ENCODE peak calls at places on chromosomes 6 and 20, in six cellular contexts. C, O, Q, T, G and E are unnamed samples.

GRCh38 chr20:50868509-50869495 is 62.4 kb downstream of the ADNP start:
- DNase-seq in C (no peak), O (peak; percentile 19), Q (no peak), T (peak; percentile 18), G (peak; percentile 85), E (no peak)

GRCh38 chr6:142984386-142984785 is 39.4 kb upstream of the HIVEP2 start:
- DNase-seq in C (no peak), O (no peak), Q (no peak), T (no peak), G (no peak), E (no peak)

GRCh38 chr6:7276199-7276524 is 36.8 kb downstream of the SSR1 start:
- DNase-seq in C (no peak), O (no peak), Q (no peak), T (no peak), G (no peak), E (no peak)

GRCh38 chr6:106002005-106002404 is 84.1 kb upstream of the PRDM1 start:
- DNase-seq in C (no peak), O (no peak), Q (no peak), T (no peak), G (no peak), E (no peak)

GRCh38 chr20:5586720-5587119 is 163.5 kb upstream of the SHLD1 start:
- DNase-seq in C (no peak), O (no peak), Q (no peak), T (no peak), G (no peak), E (no peak)

GRCh38 chr6:151387581-151387980 is 3.8 kb downstream of the ZBTB2 start:
- DNase-seq in C (no peak), O (peak; percentile 87), Q (no peak), T (no peak), G (no peak), E (no peak)

GRCh38 chr6:159935633-159936032 is 33.2 kb upstream of the IGF2R start:
- DNase-seq in C (no peak), O (peak; percentile 85), Q (no peak), T (no peak), G (no peak), E (no peak)

GRCh38 chr6:152948150-152948768 is 34.6 kb downstream of the FBXO5 start:
- DNase-seq in C (no peak), O (no peak), Q (no peak), T (peak; percentile 43), G (peak; percentile 34), E (no peak)

GRCh38 chr6:19472850-19473249 is 364.3 kb upstream of the ID4 start:
- DNase-seq in C (no peak), O (no peak), Q (no peak), T (no peak), G (peak; percentile 17), E (no peak)

GRCh38 chr6:17354700-17355403 is 38.5 kb upstream of the CAP2 start:
- DNase-seq in C (no peak), O (peak; percentile 78), Q (no peak), T (peak; percentile 81), G (peak; percentile 77), E (no peak)

GRCh38 chr6:135126034-135126433 is 55.1 kb upstream of the MYB start:
- DNase-seq in C (no peak), O (no peak), Q (no peak), T (no peak), G (no peak), E (no peak)

GRCh38 chr6:17703256-17703694 is 3.5 kb downstream of the NUP153 start:
- DNase-seq in C (no peak), O (peak; percentile 80), Q (peak; percentile 33), T (peak; percentile 39), G (peak; percentile 23), E (peak; percentile 48)

GRCh38 chr20:50320910-50321796 is 130.5 kb downstream of the CEBPB start:
- DNase-seq in C (peak; percentile 87), O (peak; percentile 98), Q (peak; percentile 96), T (peak; percentile 89), G (peak; percentile 73), E (peak; percentile 83)

GRCh38 chr20:8627386-8628030 is 441.4 kb upstream of the PLCB4 start:
- DNase-seq in C (no peak), O (no peak), Q (no peak), T (no peak), G (no peak), E (no peak)

GRCh38 chr6:6657085-6657819 is 68.7 kb downstream of the LY86 start:
- DNase-seq in C (no peak), O (no peak), Q (no peak), T (no peak), G (peak; percentile 37), E (no peak)

GRCh38 chr6:146770965-146771735 is 172.4 kb downstream of the ADGB start:
- DNase-seq in C (no peak), O (no peak), Q (no peak), T (no peak), G (no peak), E (no peak)

GRCh38 chr6:131059486-131059885 is 3.6 kb downstream of the EPB41L2 start:
- DNase-seq in C (no peak), O (peak; percentile 72), Q (no peak), T (peak; percentile 75), G (no peak), E (peak; percentile 73)

GRCh38 chr6:148203970-148204369 is 138.7 kb upstream of the SASH1 start:
- DNase-seq in C (no peak), O (peak; percentile 80), Q (no peak), T (no peak), G (no peak), E (peak; percentile 48)

GRCh38 chr6:97176468-97176867 is 106.5 kb downstream of the MMS22L start:
- DNase-seq in C (no peak), O (peak; percentile 19), Q (no peak), T (no peak), G (no peak), E (no peak)

GRCh38 chr6:95094751-95095150 is 482.6 kb upstream of the MANEA start:
- DNase-seq in C (no peak), O (no peak), Q (no peak), T (peak; percentile 24), G (no peak), E (no peak)

GRCh38 chr6:108707328-108707976 is 140.8 kb upstream of the ARMC2 start:
- DNase-seq in C (no peak), O (no peak), Q (no peak), T (no peak), G (peak; percentile 24), E (no peak)

GRCh38 chr6:69343856-69344255 is 453.0 kb downstream of the LMBRD1 start:
- DNase-seq in C (no peak), O (no peak), Q (no peak), T (no peak), G (no peak), E (no peak)

GRCh38 chr6:33116417-33116816 is 40.6 kb downstream of the HLA-DPB1 start:
- DNase-seq in C (no peak), O (no peak), Q (no peak), T (no peak), G (no peak), E (no peak)

GRCh38 chr6:33116881-33117711 is 41.3 kb downstream of the HLA-DPB1 start:
- DNase-seq in C (peak; percentile 57), O (no peak), Q (no peak), T (no peak), G (no peak), E (no peak)

GRCh38 chr6:33114428-33114827 is 38.6 kb downstream of the HLA-DPB1 start:
- DNase-seq in C (no peak), O (no peak), Q (no peak), T (no peak), G (no peak), E (no peak)

GRCh38 chr6:33117826-33118277 is 42.1 kb downstream of the HLA-DPB1 start:
- DNase-seq in C (no peak), O (no peak), Q (no peak), T (no peak), G (no peak), E (no peak)

GRCh38 chr6:33118525-33119123 is 42.8 kb downstream of the HLA-DPB1 start:
- DNase-seq in C (no peak), O (no peak), Q (no peak), T (peak; percentile 46), G (peak; percentile 59), E (no peak)
- H3K27ac ChIP-seq in C (no peak overlapping the region), O (no peak overlapping the region), Q (no peak overlapping the region), T (no peak overlapping the region), G (no peak overlapping the region), E (no peak overlapping the region)

DNA sequence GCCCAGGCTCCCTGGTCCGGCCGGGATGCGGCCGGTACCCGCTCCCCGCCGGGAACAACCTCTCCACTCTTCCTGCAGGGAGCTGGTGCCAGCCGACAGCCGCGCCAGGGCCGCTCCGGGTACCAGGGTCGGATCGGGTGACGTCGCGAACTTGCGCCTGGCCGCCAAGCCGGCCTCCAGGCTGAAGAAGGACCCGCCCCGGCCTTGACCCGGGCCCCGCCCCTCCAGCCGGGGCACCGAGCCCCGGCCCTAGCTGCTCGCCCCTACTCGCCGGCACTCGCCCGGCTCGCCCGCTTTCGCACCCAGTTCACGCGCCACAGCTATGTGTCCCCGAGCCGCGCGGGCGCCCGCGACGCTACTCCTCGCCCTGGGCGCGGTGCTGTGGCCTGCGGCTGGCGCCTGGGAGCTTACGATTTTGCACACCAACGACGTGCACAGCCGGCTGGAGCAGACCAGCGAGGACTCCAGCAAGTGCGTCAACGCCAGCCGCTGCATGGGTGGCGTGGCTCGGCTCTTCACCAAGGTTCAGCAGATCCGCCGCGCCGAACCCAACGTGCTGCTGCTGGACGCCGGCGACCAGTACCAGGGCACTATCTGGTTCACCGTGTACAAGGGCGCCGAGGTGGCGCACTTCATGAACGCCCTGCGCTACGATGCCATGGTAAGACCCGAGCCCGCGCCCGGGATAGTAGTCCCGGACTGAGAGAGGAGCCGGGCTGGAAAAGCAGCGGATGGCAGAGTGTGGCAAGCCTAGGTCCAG is at the start of gene NT5E:
- DNase-seq in C (peak; percentile 78), O (peak; percentile 87), Q (peak; percentile 82), T (peak; percentile 77), G (peak; percentile 69), E (peak; percentile 82)
- H3K4me1 ChIP-seq in C (no peaks in the 10 kb centered on the region), O (peaks cover 52% of the 10 kb centered on the region), Q (peaks cover 9% of the 10 kb centered on the region), T (peaks cover 36% of the 10 kb centered on the region), G (peaks cover 14% of the 10 kb centered on the region), E (peaks cover 43% of the 10 kb centered on the region)

GRCh38 chr6:127022297-127022696 is 96.2 kb upstream of the RSPO3 start:
- DNase-seq in C (no peak), O (no peak), Q (no peak), T (no peak), G (peak; percentile 13), E (no peak)
- H3K4me3 ChIP-seq in C (no peak overlapping the region), O (no peak overlapping the region), Q (no peak overlapping the region), T (no peak overlapping the region), G (no peak overlapping the region), E (no peak overlapping the region)

DNA sequence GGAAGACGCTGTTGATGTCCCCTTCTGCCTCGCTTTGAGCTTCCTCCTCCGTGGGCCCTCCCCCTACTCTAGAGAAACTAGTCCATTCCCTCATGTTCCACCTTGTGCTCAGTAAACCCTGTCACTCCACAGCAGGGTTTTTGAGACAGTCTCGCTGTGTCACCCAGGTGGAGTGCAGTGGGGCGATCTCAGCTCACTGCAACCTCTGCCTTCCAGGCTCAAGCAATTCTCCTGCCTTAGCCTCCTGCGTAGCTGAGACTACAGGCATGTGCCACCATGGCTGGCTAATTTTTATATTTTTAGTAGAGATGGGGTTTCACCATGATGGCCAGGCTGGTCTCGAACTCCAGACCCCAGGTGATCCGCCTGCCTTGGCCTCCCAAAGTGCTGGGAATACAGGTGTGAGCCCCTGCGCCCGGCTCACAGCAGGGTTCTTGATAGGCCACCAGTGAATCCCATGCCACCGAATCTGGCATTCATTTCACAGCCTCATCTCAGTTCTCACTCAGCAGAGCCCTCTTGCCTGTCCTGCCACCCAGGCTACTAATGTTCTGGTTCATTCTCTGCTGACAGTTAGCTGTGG is 36.0 kb downstream of the PANK2 start:
- DNase-seq in C (no peak), O (no peak), Q (no peak), T (no peak), G (no peak), E (no peak)
- H3K27ac ChIP-seq in C (no peak overlapping the region), O (no peak overlapping the region), Q (no peak overlapping the region), T (no peak overlapping the region), G (no peak overlapping the region), E (no peak overlapping the region)

GRCh38 chr20:41030536-41031242 is 2.1 kb downstream of the TOP1 start:
- DNase-seq in C (no peak), O (peak; percentile 78), Q (no peak), T (no peak), G (peak; percentile 46), E (peak; percentile 5)
- H3K4me1 ChIP-seq in C (peaks cover 30% of the 10 kb centered on the region), O (peaks cover 36% of the 10 kb centered on the region), Q (peaks cover 13% of the 10 kb centered on the region), T (peaks cover 46% of the 10 kb centered on the region), G (peaks cover 19% of the 10 kb centered on the region), E (peaks cover 21% of the 10 kb centered on the region)